ENCODE peak calls at places on chromosomes 16 and 17, in ten cellular contexts. L is A673; D is aorta; T is gastrocnemius medialis; N is astrocyte; I is adipocyte; P is thoracic aorta; B is uterus; X is lung; V is CD8-positive, alpha-beta T cell. J is an unnamed sample.
A peak's percentile ranks its signal among the peaks of the same experiment; 100 is the strongest.

GRCh38 chr17:71959129-71959528 is 161.7 kb upstream of the SOX9 start:
- DNase-seq in B (no peak), T (no peak), P (no peak), X (no peak), L (peak; percentile 42), V (no peak), D (no peak), I (peak; percentile 23), N (no peak), J (no peak)

GRCh38 chr16:11007714-11008240 is 63.4 kb downstream of the CLEC16A start:
- DNase-seq in I (no peak), L (no peak), B (no peak), P (no peak), V (no peak), T (no peak), X (no peak), N (no peak), D (no peak), J (no peak)

GRCh38 chr16:11076259-11077018 is 132.1 kb downstream of the CLEC16A start:
- DNase-seq in N (no peak), D (no peak), V (peak; percentile 53), T (no peak), B (no peak), L (peak; percentile 14), X (no peak), P (no peak), I (no peak), J (no peak)

GRCh38 chr17:77691216-77692085 is 267.1 kb upstream of the TNRC6C start:
- DNase-seq in X (no peak), L (no peak), V (no peak), N (no peak), T (no peak), D (no peak), I (no peak), B (no peak), P (no peak), J (no peak)

GRCh38 chr16:59249049-59249448 is 514.9 kb upstream of the GOT2 start:
- DNase-seq in P (no peak), T (no peak), D (no peak), B (no peak), V (no peak), N (no peak), X (no peak), I (no peak), L (no peak), J (no peak)

GRCh38 chr17:55416470-55417052 is 5.1 kb downstream of the MMD start:
- DNase-seq in I (no peak), V (no peak), N (no peak), X (no peak), T (no peak), D (no peak), B (no peak), L (no peak), P (no peak), J (no peak)

GRCh38 chr16:89949756-89950155 is 1.2 kb downstream of the DEF8 start:
- DNase-seq in P (no peak), N (no peak), T (no peak), I (no peak), L (no peak), X (no peak), V (no peak), B (no peak), D (no peak), J (no peak)

GRCh38 chr17:1648582-1649115 is 1.0 kb downstream of the RILP start:
- DNase-seq in T (peak; percentile 86), L (peak; percentile 95), V (peak; percentile 92), I (peak; percentile 98), B (peak; percentile 97), X (peak; percentile 94), P (peak; percentile 82), D (peak; percentile 97), N (peak; percentile 76), J (peak; percentile 85)

GRCh38 chr17:71963341-71963740 is 157.5 kb upstream of the SOX9 start:
- DNase-seq in N (no peak), I (no peak), B (no peak), L (no peak), V (no peak), T (no peak), P (no peak), X (no peak), D (no peak), J (no peak)

GRCh38 chr16:85878875-85879274 is 20.1 kb upstream of the IRF8 start:
- DNase-seq in T (no peak), V (no peak), B (no peak), D (no peak), P (no peak), L (no peak), I (peak; percentile 68), N (peak; percentile 67), X (no peak), J (no peak)

GRCh38 chr17:67055811-67056745 is 11.7 kb downstream of the CACNG1 start:
- DNase-seq in N (no peak), X (peak; percentile 18), V (no peak), T (peak; percentile 73), B (no peak), L (no peak), P (no peak), I (no peak), D (no peak), J (peak; percentile 61)

GRCh38 chr17:38554430-38555350 is 51.1 kb downstream of the SRCIN1 start:
- DNase-seq in P (no peak), X (no peak), V (no peak), N (peak; percentile 52), I (no peak), B (no peak), T (no peak), L (no peak), D (no peak), J (no peak)

GRCh38 chr16:84836234-84836647 is 16.5 kb downstream of the CRISPLD2 start:
- DNase-seq in P (peak; percentile 72), D (peak; percentile 94), B (peak; percentile 92), X (peak; percentile 63), I (peak; percentile 98), V (no peak), L (peak; percentile 15), T (peak; percentile 53), N (peak; percentile 100), J (no peak)

GRCh38 chr17:75845058-75845711 is 981 bp upstream of the UNC13D start:
- DNase-seq in T (peak; percentile 94), X (peak; percentile 90), I (peak; percentile 61), P (peak; percentile 76), D (peak; percentile 92), N (no peak), L (peak; percentile 77), B (peak; percentile 69), V (peak; percentile 56), J (peak; percentile 80)

GRCh38 chr16:13510425-13511151 is 409.4 kb upstream of the ERCC4 start:
- DNase-seq in X (no peak), V (no peak), I (no peak), P (no peak), N (no peak), T (no peak), D (no peak), L (no peak), B (no peak), J (no peak)

GRCh38 chr17:47821031-47821423 is 567 bp downstream of the OSBPL7 start:
- DNase-seq in P (no peak), V (no peak), X (no peak), B (no peak), N (no peak), L (no peak), T (no peak), D (no peak), I (no peak), J (no peak)

GRCh38 chr17:35537569-35538209 is at the start of gene SLFN12L:
- DNase-seq in T (no peak), I (no peak), L (peak; percentile 42), P (no peak), D (no peak), V (peak; percentile 27), X (no peak), B (no peak), N (no peak), J (no peak)

GRCh38 chr17:80811181-80812105 is 180.2 kb upstream of the CHMP6 start:
- DNase-seq in P (no peak), D (no peak), L (no peak), T (no peak), N (no peak), B (no peak), X (no peak), I (no peak), V (no peak), J (peak; percentile 46)

DNA sequence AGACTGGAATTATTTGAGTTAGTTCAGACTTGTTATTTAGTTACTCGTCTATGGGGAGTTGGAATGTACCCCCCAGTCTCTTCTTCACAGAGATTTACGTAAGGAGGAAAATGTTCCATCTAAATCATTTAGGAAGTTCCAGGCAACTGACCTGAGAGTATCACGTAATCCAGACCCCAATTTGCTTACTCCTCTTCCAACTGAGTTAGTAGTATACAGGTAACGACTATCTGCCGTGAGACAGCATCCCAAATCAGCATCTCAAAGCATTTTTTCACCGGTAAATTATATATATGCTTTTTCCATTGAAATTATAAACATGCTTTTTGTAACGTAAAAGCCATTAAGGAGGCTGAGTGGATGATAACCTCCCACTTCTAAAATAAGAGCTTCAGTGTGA is 214.3 kb upstream of the WSB1 start:
- DNase-seq in P (no peak), L (no peak), D (no peak), X (no peak), I (no peak), B (no peak), N (no peak), V (no peak), T (no peak), J (no peak)
- H3K9me3 ChIP-seq in P (no peaks in the 10 kb centered on the region), L (no peaks in the 10 kb centered on the region), D (peaks cover 3% of the 10 kb centered on the region), X (peaks cover 16% of the 10 kb centered on the region), I (no peaks in the 10 kb centered on the region), B (no peaks in the 10 kb centered on the region), N (peaks cover 12% of the 10 kb centered on the region), V (no peaks in the 10 kb centered on the region), T (no peaks in the 10 kb centered on the region), J (no peaks in the 10 kb centered on the region)

GRCh38 chr17:82949361-82949760 is 109.5 kb upstream of the ZNF750 start:
- DNase-seq in D (no peak), X (no peak), I (no peak), N (no peak), L (no peak), T (no peak), V (no peak), B (no peak), P (no peak), J (peak; percentile 37)
- H3K9me3 ChIP-seq in D (peaks cover 5% of the 10 kb centered on the region), X (peaks cover 3% of the 10 kb centered on the region), I (peaks cover 20% of the 10 kb centered on the region), N (peaks cover 20% of the 10 kb centered on the region), L (peaks cover 55% of the 10 kb centered on the region), T (no peaks in the 10 kb centered on the region), V (peaks cover 9% of the 10 kb centered on the region), B (peaks cover 18% of the 10 kb centered on the region), P (peaks cover 35% of the 10 kb centered on the region), J (peaks cover 11% of the 10 kb centered on the region)

DNA sequence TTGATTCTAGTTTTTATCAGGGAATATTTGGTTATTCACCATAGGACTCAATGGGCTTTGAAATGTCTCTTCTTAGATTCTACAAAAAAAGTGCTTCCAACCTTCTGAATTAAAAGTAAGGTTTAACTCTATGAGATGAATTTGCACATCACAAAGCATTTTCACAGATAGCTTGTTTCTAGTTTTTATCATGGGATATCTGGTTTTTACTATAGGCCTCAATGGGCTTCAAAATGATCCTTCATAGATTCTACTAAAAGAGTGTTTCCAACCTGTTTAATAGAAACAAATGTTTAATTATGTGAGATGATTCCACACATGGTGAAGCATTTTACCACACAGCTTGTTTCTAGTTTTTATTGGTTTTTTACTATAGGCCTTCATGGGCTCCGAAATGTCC is 560.7 kb downstream of the KCNJ18 start:
- DNase-seq in L (no peak), T (no peak), B (no peak), X (no peak), P (no peak), N (no peak), V (no peak), D (no peak), I (no peak), J (no peak)
- H3K9me3 ChIP-seq in L (peaks cover 79% of the 10 kb centered on the region), T (no peaks in the 10 kb centered on the region), B (no peaks in the 10 kb centered on the region), X (no peaks in the 10 kb centered on the region), P (no peaks in the 10 kb centered on the region), N (no peaks in the 10 kb centered on the region), V (no peaks in the 10 kb centered on the region), D (no peaks in the 10 kb centered on the region), I (no peaks in the 10 kb centered on the region), J (peaks cover 8% of the 10 kb centered on the region)

GRCh38 chr16:35200662-35201061 is 1741.2 kb downstream of the TP53TG3F start:
- DNase-seq in T (no peak), B (no peak), L (no peak), V (no peak), X (no peak), D (no peak), I (no peak), N (no peak), P (no peak), J (no peak)
- H3K9me3 ChIP-seq in T (no peaks in the 10 kb centered on the region), B (no peaks in the 10 kb centered on the region), L (peaks cover 25% of the 10 kb centered on the region), V (no peaks in the 10 kb centered on the region), X (peaks cover 16% of the 10 kb centered on the region), D (no peaks in the 10 kb centered on the region), I (peaks cover 4% of the 10 kb centered on the region), N (no peaks in the 10 kb centered on the region), P (no peaks in the 10 kb centered on the region), J (peaks cover 5% of the 10 kb centered on the region)

J was measured in RWPE2.